ENCODE peak calls at places on chromosomes 1 and 21, in eight cellular contexts. W is dermis blood vessel endothelial cell, I is Peyer's patch, F is body of pancreas, V is mucosa of gallbladder, C is endothelial cell, T is nephron progenitor cell, Q is uterus. A is an unnamed sample.

GRCh38 chr1:223834660-223835263 is 11.0 kb downstream of the TP53BP2 start:
- DNase-seq in W (peak; percentile 56), T (no peak), Q (no peak), I (no peak), V (no peak), F (no peak), C (no peak), A (no peak)

GRCh38 chr1:1421147-1421906 is at the start of gene ANKRD65:
- DNase-seq in I (no peak), C (no peak), W (no peak), T (no peak), V (no peak), F (peak; percentile 71), Q (no peak), A (no peak)

GRCh38 chr1:68111804-68112436 is 61.5 kb upstream of the DIRAS3 start:
- DNase-seq in T (peak; percentile 19), F (peak; percentile 68), I (peak; percentile 59), C (peak; percentile 38), V (peak; percentile 73), W (peak; percentile 87), Q (peak; percentile 56), A (peak; percentile 38)

GRCh38 chr1:67479146-67479891 is 49.1 kb upstream of the SERBP1 start:
- DNase-seq in C (no peak), W (peak; percentile 55), V (peak; percentile 16), I (no peak), F (peak; percentile 68), Q (peak; percentile 77), T (no peak), A (no peak)

GRCh38 chr1:167083066-167083682 is 7.0 kb downstream of the GPA33 start:
- DNase-seq in C (no peak), I (peak; percentile 77), W (no peak), V (no peak), Q (no peak), F (peak; percentile 52), T (no peak), A (no peak)

GRCh38 chr1:35269190-35269988 is 880 bp downstream of the ZMYM4 start:
- DNase-seq in V (no peak), Q (no peak), T (no peak), W (peak; percentile 28), F (no peak), I (no peak), C (no peak), A (peak; percentile 35)

GRCh38 chr1:37861151-37861550 is 1.8 kb upstream of the MTF1 start:
- DNase-seq in Q (no peak), W (no peak), V (no peak), I (no peak), T (no peak), C (no peak), F (no peak), A (no peak)

GRCh38 chr21:33396966-33397365 is 6.2 kb upstream of the IFNGR2 start:
- DNase-seq in T (no peak), Q (no peak), V (no peak), F (no peak), I (no peak), C (no peak), W (no peak), A (no peak)

GRCh38 chr1:224430511-224431113 is 4.0 kb downstream of the WDR26 start:
- DNase-seq in C (no peak), T (no peak), W (peak; percentile 76), F (peak; percentile 33), Q (no peak), V (peak; percentile 41), I (no peak), A (peak; percentile 67)

GRCh38 chr1:220783453-220783852 is 3.3 kb upstream of the MTARC1 start:
- DNase-seq in Q (no peak), V (no peak), I (no peak), T (no peak), F (no peak), C (no peak), W (no peak), A (no peak)

GRCh38 chr1:235127203-235127602 is 1.4 kb downstream of the TOMM20 start:
- DNase-seq in C (no peak), F (no peak), Q (no peak), V (no peak), T (no peak), W (peak; percentile 27), I (no peak), A (no peak)

GRCh38 chr1:247357062-247357780 is 25.6 kb upstream of the ZNF496 start:
- DNase-seq in T (peak; percentile 28), Q (peak; percentile 52), F (no peak), V (no peak), C (no peak), I (no peak), W (no peak), A (no peak)

GRCh38 chr1:232570007-232570406 is 59.9 kb downstream of the SIPA1L2 start:
- DNase-seq in I (no peak), F (no peak), V (no peak), Q (no peak), C (no peak), T (no peak), W (no peak), A (no peak)

GRCh38 chr1:2231667-2232254 is 3.6 kb downstream of the SKI start:
- DNase-seq in W (peak; percentile 78), F (peak; percentile 63), Q (peak; percentile 90), V (peak; percentile 82), T (peak; percentile 85), C (no peak), I (peak; percentile 86), A (no peak)

GRCh38 chr1:6127587-6128163 is 52.4 kb downstream of the CHD5 start:
- DNase-seq in W (peak; percentile 73), F (peak; percentile 36), T (peak; percentile 91), I (peak; percentile 88), C (peak; percentile 68), V (peak; percentile 85), Q (no peak), A (peak; percentile 93)

GRCh38 chr1:1098656-1099425 is 17.0 kb downstream of the C1orf159 start:
- DNase-seq in F (no peak), V (no peak), C (no peak), Q (no peak), I (peak; percentile 18), W (no peak), T (no peak), A (no peak)

GRCh38 chr1:72937905-72938304 is 655.6 kb upstream of the NEGR1 start:
- DNase-seq in F (no peak), T (no peak), V (no peak), C (no peak), I (no peak), W (no peak), Q (no peak), A (no peak)

GRCh38 chr1:44672254-44672955 is 1.9 kb downstream of the TMEM53 start:
- DNase-seq in W (peak; percentile 91), C (peak; percentile 65), Q (no peak), V (peak; percentile 27), I (no peak), T (no peak), F (no peak), A (peak; percentile 40)

GRCh38 chr1:238677567-238677966 is 708.8 kb upstream of the CHRM3 start:
- DNase-seq in F (no peak), T (no peak), I (no peak), C (no peak), W (no peak), V (no peak), Q (no peak), A (no peak)

GRCh38 chr1:169595764-169596711 is 9.8 kb upstream of the F5 start:
- DNase-seq in T (peak; percentile 43), V (peak; percentile 26), F (no peak), W (peak; percentile 65), I (no peak), Q (no peak), C (peak; percentile 47), A (peak; percentile 35)

GRCh38 chr1:9717193-9718005 is 65.9 kb downstream of the PIK3CD start:
- DNase-seq in T (peak; percentile 22), W (peak; percentile 54), V (peak; percentile 82), F (no peak), Q (peak; percentile 54), C (no peak), I (no peak), A (peak; percentile 96)

GRCh38 chr1:65289449-65289848 is 19.9 kb upstream of the DNAJC6 start:
- DNase-seq in F (no peak), C (no peak), V (no peak), T (no peak), I (no peak), Q (no peak), W (no peak), A (no peak)

GRCh38 chr1:21853130-21853424 is 41.0 kb downstream of the LDLRAD2 start:
- DNase-seq in T (no peak), C (no peak), I (no peak), V (no peak), F (no peak), W (no peak), Q (no peak), A (no peak)

GRCh38 chr1:244548558-244549115 is 87.6 kb downstream of the CATSPERE start:
- DNase-seq in F (no peak), C (no peak), Q (no peak), W (no peak), T (no peak), V (no peak), I (no peak), A (no peak)